ENCODE peak calls at places on chromosomes 5 and 9, in seven cellular contexts. G, S, Q, L, B, I and X are unnamed samples.

GRCh38 chr5:176732736-176733585 is 77.4 kb upstream of the UNC5A start:
- DNase-seq in B (no peak), L (no peak), G (no peak), Q (no peak), I (no peak), S (no peak), X (no peak)

GRCh38 chr5:58828145-58828544 is 245.3 kb downstream of the RAB3C start:
- DNase-seq in S (no peak), I (no peak), B (no peak), Q (no peak), G (no peak), L (no peak), X (no peak)

GRCh38 chr5:98839469-98840383 is 66.3 kb downstream of the RGMB start:
- DNase-seq in B (no peak), L (no peak), Q (peak), S (no peak), G (no peak), I (no peak), X (no peak)

GRCh38 chr9:84929068-84929467 is 259.5 kb downstream of the NTRK2 start:
- DNase-seq in B (no peak), I (no peak), G (no peak), Q (no peak), S (no peak), L (no peak), X (no peak)

GRCh38 chr5:60148356-60148755 is 254.8 kb upstream of the PDE4D start:
- DNase-seq in G (no peak), L (no peak), S (no peak), Q (no peak), I (no peak), B (no peak), X (no peak)

GRCh38 chr5:3904584-3904983 is 309.0 kb downstream of the IRX1 start:
- DNase-seq in S (no peak), B (no peak), L (no peak), Q (no peak), G (no peak), I (no peak), X (no peak)

GRCh38 chr5:64754066-64754465 is 14.4 kb downstream of the SREK1IP1 start:
- DNase-seq in Q (no peak), I (no peak), L (no peak), B (no peak), G (no peak), S (no peak), X (no peak)

GRCh38 chr5:124080256-124080655 is 568.3 kb downstream of the CSNK1G3 start:
- DNase-seq in S (no peak), B (no peak), G (no peak), L (no peak), I (no peak), Q (no peak), X (peak)

GRCh38 chr5:141960449-141961323 is 2.7 kb upstream of the PCDH12 start:
- DNase-seq in G (peak), B (peak), I (peak), S (peak), L (peak), Q (peak), X (peak)

GRCh38 chr9:69758981-69759477 is 782 bp downstream of the PTAR1 start:
- DNase-seq in S (no peak), G (no peak), L (no peak), B (no peak), I (no peak), Q (peak), X (no peak)

GRCh38 chr9:133960568-133961129 is 31.5 kb downstream of the VAV2 start:
- DNase-seq in B (peak), S (no peak), Q (no peak), I (no peak), G (no peak), L (no peak), X (no peak)

GRCh38 chr5:30690931-30691330 is 502.6 kb upstream of the CDH6 start:
- DNase-seq in B (no peak), S (no peak), I (no peak), L (no peak), Q (no peak), G (no peak), X (no peak)

GRCh38 chr9:96453625-96454024 is 3.7 kb downstream of the HABP4 start:
- DNase-seq in L (no peak), B (no peak), G (no peak), Q (no peak), I (no peak), S (no peak), X (peak)

GRCh38 chr5:154308457-154309360 is 118.2 kb downstream of the GALNT10 start:
- DNase-seq in L (no peak), Q (no peak), B (no peak), I (no peak), S (no peak), G (no peak), X (peak)
- H3K27ac ChIP-seq in L (no peak), Q (no peak), B (peak), I (no peak), S (no peak), G (no peak), X (no peak)

DNA sequence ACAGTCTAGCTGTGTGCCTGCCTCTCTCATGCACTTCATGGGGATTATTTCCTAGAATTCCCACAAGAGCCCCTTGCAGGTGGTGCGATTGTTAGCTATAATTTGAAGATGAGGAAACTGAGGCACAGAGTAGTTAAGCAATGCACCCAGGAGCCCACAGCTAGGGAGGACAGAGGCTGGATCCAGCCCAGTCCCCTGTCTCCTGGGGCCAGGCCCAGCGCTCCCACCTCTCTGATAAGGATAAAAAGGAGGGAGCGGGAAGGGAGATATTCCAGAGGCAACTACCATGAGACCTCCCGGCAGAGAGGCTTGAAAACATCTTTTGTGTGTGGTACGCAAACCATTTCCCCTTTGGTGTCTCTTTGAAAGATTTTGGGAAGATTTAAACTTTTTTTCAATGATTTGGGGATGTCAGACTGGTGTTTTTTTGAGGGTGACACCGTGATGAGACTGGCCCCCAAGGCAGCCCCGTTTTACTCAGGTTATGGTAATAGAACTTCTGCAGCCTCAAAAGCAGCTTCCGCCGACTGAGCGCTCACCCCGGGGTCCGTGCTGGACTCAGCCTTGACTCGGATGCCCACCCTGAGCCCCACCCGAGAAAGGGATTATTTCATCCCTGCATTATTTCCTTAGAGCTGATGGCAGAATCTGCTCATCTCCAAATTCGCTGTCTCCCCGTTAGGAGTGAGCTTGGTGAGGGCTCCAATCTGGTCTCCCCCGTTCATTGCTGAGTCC is 144.7 kb upstream of the IER5L start:
- DNase-seq in Q (no peak), S (no peak), I (no peak), B (no peak), G (no peak), L (no peak), X (no peak)
- H3K27ac ChIP-seq in Q (peak), S (no peak), I (no peak), B (peak), G (peak), L (peak), X (no peak)

DNA sequence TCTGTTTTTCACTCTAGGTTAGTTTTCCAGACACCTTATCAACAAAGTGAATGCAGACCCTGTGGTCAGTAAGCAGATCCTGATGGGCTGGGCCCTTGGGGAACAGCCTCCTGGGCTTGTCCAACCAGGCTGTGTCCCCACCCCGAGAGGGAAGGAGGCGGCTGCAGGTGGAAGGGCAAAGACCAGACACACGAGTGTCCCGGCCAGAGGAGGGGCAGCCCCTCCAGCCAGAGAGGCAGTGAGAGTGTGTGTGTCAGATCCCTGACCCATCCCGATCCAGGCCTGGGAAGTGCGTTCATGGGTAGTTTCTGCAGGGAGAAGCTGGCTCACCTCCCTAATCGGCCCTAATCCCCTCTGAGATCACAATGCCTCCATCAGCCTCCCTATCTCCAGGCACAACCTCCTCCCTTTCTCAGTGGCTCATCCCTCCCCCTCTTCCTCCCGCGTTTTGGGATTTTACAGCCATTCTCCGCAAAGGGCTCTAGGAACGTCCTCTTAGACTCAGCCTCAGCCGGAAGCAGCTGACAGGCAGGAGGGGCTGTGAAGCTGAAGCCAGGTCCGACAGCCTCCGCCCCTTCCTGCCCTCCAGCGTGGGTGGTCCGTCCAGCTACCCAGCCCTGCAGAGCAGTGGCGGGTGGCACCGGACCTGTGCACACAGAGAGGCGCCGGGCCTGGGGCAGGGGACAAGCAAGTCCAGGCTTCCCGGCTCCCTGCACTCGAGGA is 9.7 kb downstream of the SLC12A7 start:
- DNase-seq in B (no peak), G (no peak), L (no peak), S (no peak), I (no peak), Q (no peak), X (no peak)
- H3K27ac ChIP-seq in B (no peak), G (peak), L (no peak), S (peak), I (no peak), Q (peak), X (no peak)

DNA sequence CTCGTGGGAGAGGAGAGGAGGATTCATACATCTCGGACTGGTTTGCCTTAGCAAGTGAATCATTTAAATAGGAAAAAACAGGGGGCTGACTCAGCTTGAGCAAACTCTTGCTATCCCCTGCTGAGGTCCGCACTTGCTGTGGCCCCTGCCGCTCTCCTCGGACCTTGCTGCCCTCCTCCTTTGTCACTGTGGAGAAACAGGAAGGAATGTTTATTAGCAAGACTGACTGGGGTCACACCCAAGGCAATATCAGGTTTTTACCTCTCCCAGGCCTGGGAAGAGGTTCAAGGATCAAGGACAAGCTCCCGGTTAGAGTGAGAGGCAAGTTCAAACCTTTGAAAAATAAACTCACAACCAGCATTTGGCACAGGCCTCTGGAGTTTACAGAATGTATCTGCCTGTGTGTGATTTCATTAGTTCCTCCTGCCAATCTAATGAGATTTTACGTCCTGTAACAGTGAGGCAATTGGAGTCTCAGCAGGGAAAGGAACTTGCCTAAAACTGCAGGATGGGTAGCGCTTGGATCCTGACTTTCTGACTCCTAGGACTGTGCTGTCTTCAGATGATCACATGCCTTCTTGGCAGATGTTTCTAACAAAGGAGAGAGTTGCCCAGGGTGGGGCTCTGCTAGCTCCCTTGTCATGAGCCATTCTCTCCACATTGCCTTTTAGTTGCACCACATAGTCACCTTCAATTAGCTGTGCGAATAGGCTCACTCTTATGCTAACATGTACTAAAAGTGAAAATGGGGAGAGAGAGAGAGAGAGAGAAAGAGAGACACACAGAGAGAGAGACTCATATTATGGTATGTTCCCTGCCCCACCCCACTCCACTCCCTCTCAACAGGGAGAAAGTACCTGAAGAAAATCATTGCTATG is 108.6 kb upstream of the CDKN2B start:
- DNase-seq in L (no peak), Q (no peak), B (peak), G (peak), I (no peak), S (no peak), X (peak)
- H3K27ac ChIP-seq in L (peak), Q (no peak), B (peak), G (peak), I (no peak), S (no peak), X (peak)

GRCh38 chr9:83721509-83721908 is 13.8 kb upstream of the UBQLN1 start:
- DNase-seq in L (no peak), Q (no peak), G (no peak), B (no peak), I (no peak), S (no peak), X (no peak)
- H3K27ac ChIP-seq in L (no peak), Q (no peak), G (no peak), B (no peak), I (no peak), S (no peak), X (no peak)

GRCh38 chr9:71752352-71752751 is 16.0 kb downstream of the CEMIP2 start:
- DNase-seq in I (no peak), B (no peak), S (no peak), G (no peak), Q (no peak), L (no peak), X (no peak)
- H3K27ac ChIP-seq in I (no peak), B (no peak), S (no peak), G (no peak), Q (no peak), L (no peak), X (no peak)

GRCh38 chr9:87657190-87657589 is 68.7 kb upstream of the CTSL start:
- DNase-seq in I (no peak), B (no peak), G (no peak), S (no peak), Q (no peak), L (no peak), X (no peak)
- H3K27ac ChIP-seq in I (no peak), B (no peak), G (no peak), S (no peak), Q (no peak), L (no peak), X (no peak)